ENCODE peak calls at places on chromosome 20, in eight cellular contexts. Z is IMR-90, U is uterus, Q is HCT116, J is iPS DF 6.9, M is kidney, W is SK-N-SH, I is right atrium auricular region. B is an unnamed sample. For H3K4me1, the result is how much of the 10 kb centered on the place peaks cover.

GRCh38 chr20:33685328-33686007 is 717 bp downstream of the E2F1 start:
- DNase-seq in W (peak), Q (no peak), J (no peak), I (no peak), U (peak), Z (no peak), M (no peak), B (peak)

GRCh38 chr20:24747015-24747712 is 201.9 kb upstream of the CST7 start:
- DNase-seq in Z (no peak), Q (no peak), J (no peak), U (no peak), M (no peak), I (no peak), W (no peak), B (peak)

GRCh38 chr20:61895016-61895415 is 170.7 kb downstream of the TAF4 start:
- DNase-seq in W (no peak), U (no peak), M (peak), J (no peak), Z (no peak), I (no peak), Q (no peak), B (peak)

GRCh38 chr20:60584221-60584620 is 626.0 kb downstream of the CDH26 start:
- DNase-seq in U (no peak), Z (no peak), J (no peak), M (no peak), W (no peak), Q (no peak), I (no peak), B (no peak)

GRCh38 chr20:41316602-41317535 is 662 bp downstream of the ZHX3 start:
- DNase-seq in W (peak), Z (peak), J (no peak), M (peak), I (peak), U (peak), Q (no peak), B (peak)

GRCh38 chr20:48892849-48893352 is 28.6 kb upstream of the ARFGEF2 start:
- DNase-seq in Z (no peak), J (no peak), U (no peak), W (no peak), I (no peak), M (no peak), Q (no peak), B (no peak)

GRCh38 chr20:8875586-8875985 is 193.3 kb upstream of the PLCB4 start:
- DNase-seq in W (no peak), U (no peak), Z (no peak), J (no peak), I (no peak), M (no peak), Q (no peak), B (no peak)

GRCh38 chr20:22692119-22692475 is 107.7 kb upstream of the FOXA2 start:
- DNase-seq in U (no peak), Z (no peak), J (no peak), W (no peak), M (no peak), Q (no peak), I (no peak), B (no peak)

GRCh38 chr20:40689100-40689942 is at the start of gene MAFB:
- DNase-seq in U (peak), Q (no peak), Z (peak), J (no peak), I (peak), W (peak), M (peak), B (peak)

GRCh38 chr20:40691566-40692239 is 2.7 kb upstream of the MAFB start:
- DNase-seq in W (no peak), Z (no peak), J (no peak), I (no peak), U (no peak), M (peak), Q (no peak), B (no peak)

GRCh38 chr20:63946986-63947637 is 9.1 kb downstream of the UCKL1 start:
- DNase-seq in Q (no peak), W (no peak), J (no peak), M (peak), I (no peak), Z (no peak), U (no peak), B (peak)

GRCh38 chr20:53072923-53073579 is 100.9 kb downstream of the TSHZ2 start:
- DNase-seq in J (no peak), Q (no peak), Z (no peak), M (no peak), W (no peak), U (no peak), I (no peak), B (no peak)

GRCh38 chr20:53779822-53780221 is 186.2 kb upstream of the ZNF217 start:
- DNase-seq in I (no peak), Z (no peak), U (no peak), W (no peak), Q (no peak), M (no peak), J (no peak), B (no peak)

GRCh38 chr20:19826179-19826914 is 68.3 kb downstream of the RIN2 start:
- DNase-seq in I (no peak), W (no peak), J (no peak), M (no peak), U (no peak), Z (no peak), Q (no peak), B (no peak)

GRCh38 chr20:24698189-24698588 is 228.8 kb downstream of the SYNDIG1 start:
- DNase-seq in U (no peak), Q (no peak), W (no peak), Z (no peak), J (no peak), I (peak), M (no peak), B (no peak)

GRCh38 chr20:47346172-47346571 is 10.3 kb downstream of the ZMYND8 start:
- DNase-seq in J (no peak), Q (no peak), W (no peak), M (no peak), I (no peak), U (no peak), Z (no peak), B (peak)

GRCh38 chr20:24781061-24781980 is 167.7 kb upstream of the CST7 start:
- DNase-seq in U (no peak), Q (no peak), Z (peak), W (peak), M (peak), I (no peak), J (no peak), B (peak)

DNA sequence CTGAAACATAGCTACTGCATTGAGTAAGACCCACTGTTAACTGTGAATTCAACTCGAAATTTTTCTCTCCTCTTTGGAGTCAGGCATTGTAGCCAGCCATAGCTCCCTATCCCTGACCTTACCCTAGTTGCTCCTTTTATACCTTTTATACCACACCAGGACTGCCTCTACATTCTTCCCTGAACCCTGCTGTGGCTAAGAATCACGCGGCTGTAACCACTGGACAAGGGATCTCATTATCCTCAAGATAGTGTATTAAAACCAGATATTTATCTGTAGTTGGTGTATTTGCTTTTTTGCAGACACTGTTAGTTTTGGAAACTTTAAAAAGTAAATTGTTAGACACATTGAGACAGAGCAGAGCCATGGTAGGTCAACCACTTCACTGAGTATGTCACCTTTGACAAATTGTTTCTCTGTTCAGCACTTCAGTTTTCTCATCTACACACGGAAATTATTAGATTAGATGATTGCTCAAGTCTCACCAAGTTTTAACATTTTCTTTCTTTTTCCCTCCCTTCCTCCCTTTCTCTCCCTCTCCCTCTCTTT is 171.9 kb upstream of the PRND start:
- DNase-seq in Z (no peak), J (no peak), Q (no peak), I (no peak), U (no peak), M (no peak), W (no peak), B (no peak)
- H3K27ac ChIP-seq in Z (no peak), J (no peak), Q (no peak), I (no peak), U (no peak), M (no peak), W (no peak), B (no peak)

GRCh38 chr20:37349517-37350491 is 3.9 kb downstream of the SRC start:
- DNase-seq in Z (peak), U (peak), I (no peak), Q (no peak), J (no peak), W (peak), M (no peak), B (peak)
- H3K4me1 ChIP-seq in Z (under half), U (under half), I (under half), Q (under half), J (under half), W (half or more), M (under half), B (under half)

GRCh38 chr20:13321416-13321815 is 100.3 kb downstream of the ISM1 start:
- DNase-seq in J (no peak), I (no peak), Q (no peak), U (no peak), M (no peak), W (no peak), Z (no peak), B (no peak)
- H3K27ac ChIP-seq in J (no peak), I (no peak), Q (no peak), U (no peak), M (no peak), W (no peak), Z (no peak), B (no peak)

DNA sequence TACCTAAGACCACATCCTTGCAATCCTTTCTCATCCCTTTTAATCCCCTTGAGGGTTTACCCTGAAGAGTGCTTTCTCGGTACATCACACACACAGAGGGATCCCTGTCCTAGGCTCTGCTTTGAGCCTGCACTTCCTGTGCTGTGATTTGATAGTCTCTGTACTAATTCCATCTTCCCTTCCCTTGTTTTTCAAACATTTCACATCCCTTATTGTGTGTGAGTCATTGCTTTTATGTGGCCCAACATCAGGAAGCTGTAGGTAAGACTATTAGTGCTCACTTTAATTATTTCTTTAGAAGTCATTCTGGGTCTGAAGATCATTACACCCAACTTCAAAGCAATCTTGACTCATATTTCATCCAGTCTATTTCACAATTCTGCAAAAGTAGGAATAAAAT is 57.2 kb upstream of the ANKEF1 start:
- DNase-seq in Z (no peak), U (no peak), I (no peak), W (no peak), M (no peak), J (no peak), Q (peak), B (no peak)
- H3K4me1 ChIP-seq in Z (under half), U (under half), I (under half), W (under half), M (under half), J (under half), Q (under half), B (under half)

GRCh38 chr20:37328149-37328945 is 17.6 kb upstream of the SRC start:
- DNase-seq in J (no peak), M (no peak), W (no peak), Z (no peak), Q (no peak), U (no peak), I (no peak), B (peak)
- H3K27ac ChIP-seq in J (no peak), M (no peak), W (peak), Z (peak), Q (no peak), U (peak), I (peak), B (no peak)

GRCh38 chr20:43941476-43942212 is 27.0 kb downstream of the TOX2 start:
- DNase-seq in W (no peak), Q (no peak), M (peak), I (no peak), U (no peak), Z (peak), J (no peak), B (no peak)
- H3K4me1 ChIP-seq in W (under half), Q (half or more), M (under half), I (under half), U (under half), Z (under half), J (under half), B (half or more)

DNA sequence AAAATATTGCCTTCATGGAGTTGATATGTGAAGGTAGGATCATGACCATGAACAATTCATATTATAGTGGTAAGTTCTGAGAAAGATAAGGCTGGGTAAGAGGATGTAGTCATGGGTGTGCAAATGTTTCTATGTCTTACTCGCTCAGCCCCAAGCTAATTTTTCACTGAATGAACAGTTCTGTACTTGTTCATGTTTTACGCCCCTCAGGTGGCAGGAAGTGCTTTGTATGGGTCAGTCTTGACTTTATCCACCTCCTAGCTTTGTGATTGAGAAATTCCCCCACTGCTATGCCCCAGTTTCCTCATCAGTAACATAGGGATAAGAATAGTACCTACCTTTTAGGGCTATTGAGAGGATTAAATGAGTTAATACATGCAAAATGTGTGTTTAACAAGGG is 148.2 kb upstream of the KCNG1 start:
- DNase-seq in W (no peak), Q (no peak), U (no peak), Z (no peak), I (no peak), M (no peak), J (no peak), B (no peak)
- H3K27ac ChIP-seq in W (no peak), Q (no peak), U (no peak), Z (no peak), I (no peak), M (no peak), J (no peak), B (no peak)